ENCODE peak calls at places on chromosomes 11 and 22, in four cellular contexts. Z, H, O and J are unnamed samples.

GRCh38 chr11:61967177-61967923 is at the start of gene FTH1:
- DNase-seq in O (peak; percentile 78), H (peak; percentile 71), Z (peak; percentile 96), J (no peak)

GRCh38 chr11:37506516-37506915 is 908.5 kb upstream of the RAG2 start:
- DNase-seq in H (no peak), Z (no peak), O (no peak), J (no peak)

GRCh38 chr11:116580828-116581227 is 192.0 kb downstream of the BUD13 start:
- DNase-seq in H (no peak), O (no peak), Z (no peak), J (no peak)

GRCh38 chr11:119773016-119773415 is 44.0 kb upstream of the NECTIN1 start:
- DNase-seq in H (no peak), Z (no peak), O (no peak), J (no peak)

GRCh38 chr11:119741369-119742262 is 12.6 kb upstream of the NECTIN1 start:
- DNase-seq in O (peak; percentile 21), Z (peak; percentile 54), H (no peak), J (no peak)

GRCh38 chr11:44575288-44575672 is 9.8 kb downstream of the CD82 start:
- DNase-seq in O (no peak), Z (no peak), H (no peak), J (no peak)

GRCh38 chr11:125402436-125402835 is 93.6 kb downstream of the FEZ1 start:
- DNase-seq in H (no peak), Z (peak; percentile 12), O (no peak), J (no peak)

GRCh38 chr22:50403701-50404101 is 60.6 kb downstream of the PPP6R2 start:
- DNase-seq in Z (no peak), H (no peak), O (no peak), J (no peak)

GRCh38 chr11:108818971-108819370 is 154.1 kb downstream of the DDX10 start:
- DNase-seq in H (no peak), Z (no peak), O (no peak), J (no peak)

GRCh38 chr11:971731-972365 is 46.2 kb downstream of the AP2A2 start:
- DNase-seq in H (no peak), Z (no peak), O (no peak), J (no peak)

GRCh38 chr11:112227002-112227401 is 774 bp downstream of the PTS start:
- DNase-seq in H (no peak), O (no peak), Z (peak; percentile 48), J (no peak)

GRCh38 chr22:38240734-38241252 is 32.0 kb downstream of the TMEM184B start:
- DNase-seq in H (peak; percentile 69), Z (peak; percentile 43), O (no peak), J (no peak)

GRCh38 chr11:76638267-76639197 is 32.0 kb downstream of the LRRC32 start:
- DNase-seq in O (no peak), Z (no peak), H (no peak), J (no peak)

GRCh38 chr11:35138606-35138948 is 394 bp upstream of the CD44 start:
- DNase-seq in Z (no peak), O (no peak), H (no peak), J (no peak)

GRCh38 chr11:120985718-120986569 is 38.0 kb upstream of the TBCEL start:
- DNase-seq in O (peak; percentile 15), Z (peak; percentile 4), H (no peak), J (no peak)

GRCh38 chr11:68690671-68691401 is 6.5 kb downstream of the GAL start:
- DNase-seq in O (no peak), Z (no peak), H (no peak), J (no peak)

GRCh38 chr11:7299393-7299792 is 47.7 kb downstream of the SYT9 start:
- DNase-seq in H (no peak), Z (no peak), O (no peak), J (no peak)

DNA sequence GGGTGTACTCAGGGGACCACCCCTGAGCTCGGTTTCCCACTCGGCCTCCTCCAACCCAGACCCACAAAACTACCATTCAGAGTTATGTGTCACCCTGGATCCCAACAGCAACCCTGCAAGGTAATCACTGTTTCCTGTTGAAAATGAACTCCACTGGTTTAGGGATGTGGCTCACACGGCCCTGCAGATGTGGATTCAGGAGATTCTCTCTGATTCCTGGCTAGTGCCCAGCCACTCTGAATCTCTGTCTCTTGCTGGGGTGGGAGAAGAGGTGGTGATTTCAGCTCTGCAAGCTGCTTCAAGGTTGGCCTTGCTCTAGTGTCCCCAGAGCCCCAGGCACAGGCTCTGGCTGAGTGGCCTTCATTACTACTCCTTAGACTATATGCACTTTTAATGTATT is 1231.6 kb downstream of the TBC1D22A start:
- DNase-seq in H (no peak), O (no peak), Z (no peak), J (no peak)
- TF ChIP-seq TCF7L2 in H (no peak), O (no peak), Z (no peak), J (no peak)

GRCh38 chr11:20243974-20244373 is 83.7 kb upstream of the DBX1 start:
- DNase-seq in H (no peak), O (no peak), Z (peak; percentile 11), J (no peak)
- TF ChIP-seq CTCF in H (peak; percentile 57), O (no peak), Z (peak; percentile 48), J (peak; percentile 61)

GRCh38 chr11:69814902-69815301 is 4.3 kb downstream of the FGF3 start:
- DNase-seq in Z (no peak), O (no peak), H (no peak), J (no peak)

GRCh38 chr11:69814411-69814810 is 4.8 kb downstream of the FGF3 start:
- DNase-seq in O (no peak), Z (no peak), H (no peak), J (no peak)

GRCh38 chr11:69817265-69818236 is 1.7 kb downstream of the FGF3 start:
- DNase-seq in H (no peak), Z (no peak), O (no peak), J (no peak)

GRCh38 chr11:69816671-69817070 is 2.5 kb downstream of the FGF3 start:
- DNase-seq in O (no peak), Z (no peak), H (no peak), J (no peak)

GRCh38 chr11:69815973-69816372 is 3.2 kb downstream of the FGF3 start:
- DNase-seq in H (no peak), Z (no peak), O (no peak), J (no peak)
- TF ChIP-seq TCF7L2 in H (no peak), Z (no peak), O (no peak), J (no peak)

DNA sequence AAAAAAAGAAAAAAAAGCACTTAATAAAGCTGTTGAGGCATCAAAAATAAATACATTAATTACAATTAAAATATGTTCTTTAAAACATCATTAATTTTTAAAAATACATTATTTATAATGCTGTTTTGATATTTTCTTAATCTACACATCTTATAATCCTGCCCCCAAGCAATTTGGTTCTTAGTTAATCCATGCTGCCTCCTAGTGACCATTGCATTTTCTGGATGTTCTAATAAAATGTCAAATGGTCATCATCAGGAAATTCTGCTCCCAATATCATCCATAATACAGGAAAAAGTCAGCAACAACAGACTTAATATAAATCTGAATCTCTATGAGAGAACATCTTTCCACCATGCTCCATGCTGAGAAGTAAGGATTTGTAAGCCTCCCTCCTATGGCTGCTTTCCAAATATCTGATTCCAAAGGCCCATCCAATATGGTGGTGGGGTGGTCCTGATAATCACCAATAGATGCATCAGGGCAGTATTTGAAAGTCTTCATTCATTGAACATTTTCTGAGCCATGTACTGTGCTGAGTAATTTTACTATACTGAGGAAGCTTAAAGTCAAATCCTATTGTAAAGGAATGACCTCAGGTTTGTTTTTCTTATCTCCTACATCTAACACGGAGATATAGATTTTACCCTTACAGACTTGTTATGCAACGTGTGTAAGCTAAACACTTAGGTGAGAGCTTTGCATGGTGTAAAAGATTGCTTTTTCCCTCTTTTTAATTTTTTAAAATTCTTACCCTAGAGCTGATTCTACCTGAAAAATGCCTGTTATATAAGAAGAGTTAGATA is 124.7 kb upstream of the BMAL1 start:
- DNase-seq in H (no peak), Z (peak; percentile 44), O (peak; percentile 25), J (no peak)
- TF ChIP-seq CTCF in H (peak; percentile 51), Z (peak; percentile 77), O (peak; percentile 59), J (peak; percentile 42)

GRCh38 chr11:123185326-123185725 is 9.7 kb downstream of the CLMP start:
- DNase-seq in O (no peak), Z (no peak), H (no peak), J (no peak)

GRCh38 chr11:123184531-123184930 is 10.5 kb downstream of the CLMP start:
- DNase-seq in Z (no peak), H (no peak), O (no peak), J (no peak)

GRCh38 chr11:123182101-123182500 is 12.9 kb downstream of the CLMP start:
- DNase-seq in Z (no peak), H (no peak), O (no peak), J (no peak)

GRCh38 chr11:123181075-123181474 is 14.0 kb downstream of the CLMP start:
- DNase-seq in H (no peak), Z (no peak), O (no peak), J (no peak)

GRCh38 chr11:123183391-123184099 is 11.5 kb downstream of the CLMP start:
- DNase-seq in Z (no peak), H (no peak), O (no peak), J (no peak)
- TF ChIP-seq TCF7L2 in Z (no peak), H (no peak), O (no peak), J (no peak)

DNA sequence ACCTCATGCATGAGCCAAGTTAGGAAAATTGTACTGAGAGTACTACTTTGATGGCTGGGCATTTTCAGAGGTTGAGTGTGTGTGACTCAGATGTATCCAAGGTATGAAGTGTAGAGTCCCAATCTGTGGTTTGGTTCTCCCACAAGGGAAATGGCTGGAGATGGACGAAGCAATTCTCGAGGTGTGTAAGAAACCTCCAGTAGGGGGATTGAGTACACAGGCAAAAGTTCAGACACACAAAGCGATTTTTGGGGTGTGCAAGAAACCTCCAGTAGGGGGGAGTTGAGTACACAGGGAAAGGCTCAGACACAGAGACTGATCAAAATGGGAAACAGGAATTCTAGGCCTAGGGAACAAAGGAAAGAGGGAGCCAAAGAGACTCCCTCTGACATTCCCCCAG is 1536.3 kb downstream of the FAM181B start:
- DNase-seq in O (no peak), Z (no peak), H (no peak), J (no peak)
- TF ChIP-seq CTCF in O (no peak), Z (no peak), H (no peak), J (peak; percentile 11)

GRCh38 chr22:20268350-20269012 is 363 bp upstream of the RTN4R start:
- DNase-seq in Z (peak; percentile 94), H (peak; percentile 8), O (peak; percentile 8), J (no peak)
- TF ChIP-seq TCF7L2 in Z (no peak), H (no peak), O (no peak), J (no peak)